ENCODE peak calls at places on chromosomes 4 and X, in seven cellular contexts. Z is neural crest cell; V is stimulated activated CD8-positive, alpha-beta memory T cell treated with anti-CD3 and anti-CD28 coated beads, Interleukin-4, amount 100 ng/mL, for 1 hour; K is stimulated activated CD4-positive, alpha-beta T cell treated with anti-CD3 and anti-CD28 coated beads, Interleukin-4, amount 100 ng/mL, for 24 hours; F is mesenchymal stem cell; N is PC-9; A is NCI-H2081. P is an unnamed sample.

GRCh38 chr4:73742776-73743175 is 2.4 kb downstream of the CXCL8 start:
- DNase-seq in Z (no peak), V (no peak), K (no peak), F (peak; percentile 32), N (no peak), A (no peak), P (no peak)

GRCh38 chrX:134715930-134716619 is 57.8 kb upstream of the PLAC1 start:
- DNase-seq in Z (no peak), V (no peak), K (no peak), F (no peak), N (no peak), A (no peak), P (no peak)

GRCh38 chrX:19372170-19373033 is 28.7 kb downstream of the PDHA1 start:
- DNase-seq in Z (peak; percentile 62), V (no peak), K (peak; percentile 67), F (peak; percentile 69), N (peak; percentile 53), A (peak; percentile 63), P (peak; percentile 8)

GRCh38 chr4:152485726-152486276 is 50.1 kb downstream of the FBXW7 start:
- DNase-seq in Z (no peak), V (no peak), K (peak; percentile 37), F (peak; percentile 95), N (no peak), A (no peak), P (no peak)

GRCh38 chrX:120120223-120120622 is 4.5 kb upstream of the RHOXF1 start:
- DNase-seq in Z (no peak), V (no peak), K (no peak), F (peak; percentile 60), N (no peak), A (no peak), P (no peak)

GRCh38 chr4:88028961-88029360 is 21.5 kb downstream of the PKD2 start:
- DNase-seq in Z (no peak), V (no peak), K (no peak), F (no peak), N (no peak), A (no peak), P (no peak)

GRCh38 chr4:141039156-141039555 is 94.1 kb downstream of the RNF150 start:
- DNase-seq in Z (no peak), V (no peak), K (no peak), F (no peak), N (no peak), A (no peak), P (no peak)

GRCh38 chrX:16628954-16629595 is 20.9 kb upstream of the S100G start:
- DNase-seq in Z (no peak), V (no peak), K (no peak), F (no peak), N (no peak), A (no peak), P (no peak)

GRCh38 chr4:25441519-25442117 is 64.6 kb downstream of the ANAPC4 start:
- DNase-seq in Z (peak; percentile 60), V (no peak), K (no peak), F (peak; percentile 53), N (no peak), A (peak; percentile 71), P (peak; percentile 57)

P was measured in cerebellar nuclear complex.